ENCODE peak calls at places on chromosomes 1 and 21, in four cellular contexts. N, G, X and Y are unnamed samples.

GRCh38 chr1:164184273-164184672 is 374.7 kb upstream of the PBX1 start:
- DNase-seq in X (no peak), G (no peak), N (no peak), Y (no peak)

GRCh38 chr1:70459502-70460225 is 48.6 kb downstream of the CTH start:
- DNase-seq in G (no peak), X (no peak), N (no peak), Y (no peak)

GRCh38 chr21:31482460-31482859 is 138.4 kb upstream of the TIAM1 start:
- DNase-seq in N (no peak), G (no peak), X (no peak), Y (no peak)

GRCh38 chr1:62234709-62235108 is 40.1 kb downstream of the L1TD1 start:
- DNase-seq in G (no peak), X (no peak), N (no peak), Y (no peak)

GRCh38 chr1:232925421-232926202 is 24.8 kb upstream of the NTPCR start:
- DNase-seq in N (no peak), G (no peak), X (no peak), Y (no peak)

GRCh38 chr1:110130113-110130591 is 17.9 kb downstream of the UBL4B start:
- DNase-seq in X (no peak), G (no peak), N (no peak), Y (no peak)

GRCh38 chr21:44926364-44927101 is 5.8 kb upstream of the ITGB2 start:
- DNase-seq in G (no peak), X (peak), N (peak), Y (peak)

GRCh38 chr1:225977937-225978748 is 21.0 kb downstream of the SDE2 start:
- DNase-seq in N (no peak), X (peak), G (no peak), Y (peak)

GRCh38 chr1:215665212-215665611 is 98.1 kb downstream of the KCTD3 start:
- DNase-seq in G (no peak), X (no peak), N (no peak), Y (no peak)

GRCh38 chr1:63663873-63664272 is 70.7 kb downstream of the PGM1 start:
- DNase-seq in X (no peak), N (no peak), G (no peak), Y (no peak)

GRCh38 chr1:159598196-159598595 is 10.6 kb downstream of the APCS start:
- DNase-seq in X (no peak), G (no peak), N (no peak), Y (no peak)

GRCh38 chr1:231279081-231279480 is 38.1 kb downstream of the GNPAT start:
- DNase-seq in G (no peak), N (no peak), X (no peak), Y (no peak)

GRCh38 chr1:111538343-111539035 is 35.1 kb upstream of the ADORA3 start:
- DNase-seq in N (no peak), X (no peak), G (no peak), Y (no peak)

GRCh38 chr21:16569679-16570078 is 839.9 kb downstream of the USP25 start:
- DNase-seq in N (no peak), G (no peak), X (no peak), Y (no peak)

GRCh38 chr1:46991083-46991923 is 32.2 kb upstream of the CYP4X1 start:
- DNase-seq in X (no peak), N (no peak), G (no peak), Y (no peak)

GRCh38 chr1:19055001-19055400 is 98.5 kb upstream of the IFFO2 start:
- DNase-seq in X (no peak), N (no peak), G (no peak), Y (no peak)

GRCh38 chr1:206631085-206631509 is 4.2 kb upstream of the DYRK3 start:
- DNase-seq in G (no peak), N (no peak), X (peak), Y (no peak)